ENCODE peak calls at places on chromosomes 7 and 10, in six cellular contexts. M is IMR-90, N is H1, D is neuronal stem cell, R is mesenchymal stem cell, Z is trophoblast cell. J is an unnamed sample.
A peak's percentile ranks its signal among the peaks of the same experiment; 100 is the strongest.

GRCh38 chr10:124629410-124629809 is 114.8 kb downstream of the FAM53B start:
- DNase-seq in M (no peak), N (no peak), D (no peak), R (no peak), Z (no peak), J (no peak)

GRCh38 chr7:69871213-69871885 is 273.1 kb downstream of the AUTS2 start:
- DNase-seq in M (peak; percentile 36), N (no peak), D (no peak), R (peak; percentile 48), Z (peak; percentile 93), J (no peak)

GRCh38 chr7:158413962-158414961 is 173.4 kb downstream of the PTPRN2 start:
- DNase-seq in M (no peak), N (no peak), D (peak; percentile 39), R (no peak), Z (peak; percentile 8), J (peak; percentile 53)

GRCh38 chr10:100883322-100883821 is 29.4 kb upstream of the SLF2 start:
- DNase-seq in M (no peak), N (no peak), D (no peak), R (no peak), Z (no peak), J (no peak)

GRCh38 chr10:35563266-35563891 is 41.8 kb upstream of the GJD4 start:
- DNase-seq in M (peak; percentile 76), N (peak; percentile 27), D (peak; percentile 64), R (peak; percentile 73), Z (peak; percentile 91), J (peak; percentile 78)

GRCh38 chr7:39757604-39758003 is 134.2 kb downstream of the RALA start:
- DNase-seq in M (peak; percentile 28), N (no peak), D (no peak), R (no peak), Z (no peak), J (no peak)

GRCh38 chr10:119655566-119656001 is 4.4 kb downstream of the BAG3 start:
- DNase-seq in M (peak; percentile 88), N (no peak), D (no peak), R (peak; percentile 96), Z (peak; percentile 84), J (no peak)

GRCh38 chr10:122476034-122476695 is 14.8 kb downstream of the HTRA1 start:
- DNase-seq in M (no peak), N (no peak), D (no peak), R (no peak), Z (peak; percentile 36), J (no peak)

GRCh38 chr10:51588984-51589383 is 110.4 kb downstream of the CSTF2T start:
- DNase-seq in M (no peak), N (no peak), D (no peak), R (no peak), Z (no peak), J (peak; percentile 11)

GRCh38 chr10:126549326-126549725 is 121.2 kb downstream of the C10orf90 start:
- DNase-seq in M (no peak), N (no peak), D (no peak), R (no peak), Z (no peak), J (no peak)

DNA sequence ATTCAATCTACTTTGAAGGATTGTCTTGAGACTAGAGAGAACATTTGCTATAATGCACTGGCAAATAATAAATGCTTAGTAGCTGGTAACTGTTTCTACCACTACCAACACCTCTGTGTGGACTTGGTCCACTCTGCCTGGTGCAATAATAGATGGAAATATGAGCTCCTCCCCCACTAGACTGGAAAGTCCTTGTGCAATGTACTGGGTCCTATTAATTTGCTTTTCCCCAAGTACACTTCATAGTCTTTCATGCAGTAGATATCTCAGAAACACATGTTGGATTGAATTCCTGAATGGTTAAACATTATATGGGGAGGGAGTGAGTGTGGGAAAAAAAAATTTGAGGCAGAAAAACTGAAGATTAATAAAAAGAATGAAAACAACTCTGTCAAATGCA is 119.3 kb downstream of the C10orf90 start:
- DNase-seq in M (no peak), N (no peak), D (no peak), R (no peak), Z (no peak), J (no peak)
- H3K36me3 ChIP-seq in M (no peaks in the 10 kb centered on the region), N (no peaks in the 10 kb centered on the region), D (no peaks in the 10 kb centered on the region), R (no peaks in the 10 kb centered on the region), Z (no peaks in the 10 kb centered on the region), J (no peaks in the 10 kb centered on the region)

DNA sequence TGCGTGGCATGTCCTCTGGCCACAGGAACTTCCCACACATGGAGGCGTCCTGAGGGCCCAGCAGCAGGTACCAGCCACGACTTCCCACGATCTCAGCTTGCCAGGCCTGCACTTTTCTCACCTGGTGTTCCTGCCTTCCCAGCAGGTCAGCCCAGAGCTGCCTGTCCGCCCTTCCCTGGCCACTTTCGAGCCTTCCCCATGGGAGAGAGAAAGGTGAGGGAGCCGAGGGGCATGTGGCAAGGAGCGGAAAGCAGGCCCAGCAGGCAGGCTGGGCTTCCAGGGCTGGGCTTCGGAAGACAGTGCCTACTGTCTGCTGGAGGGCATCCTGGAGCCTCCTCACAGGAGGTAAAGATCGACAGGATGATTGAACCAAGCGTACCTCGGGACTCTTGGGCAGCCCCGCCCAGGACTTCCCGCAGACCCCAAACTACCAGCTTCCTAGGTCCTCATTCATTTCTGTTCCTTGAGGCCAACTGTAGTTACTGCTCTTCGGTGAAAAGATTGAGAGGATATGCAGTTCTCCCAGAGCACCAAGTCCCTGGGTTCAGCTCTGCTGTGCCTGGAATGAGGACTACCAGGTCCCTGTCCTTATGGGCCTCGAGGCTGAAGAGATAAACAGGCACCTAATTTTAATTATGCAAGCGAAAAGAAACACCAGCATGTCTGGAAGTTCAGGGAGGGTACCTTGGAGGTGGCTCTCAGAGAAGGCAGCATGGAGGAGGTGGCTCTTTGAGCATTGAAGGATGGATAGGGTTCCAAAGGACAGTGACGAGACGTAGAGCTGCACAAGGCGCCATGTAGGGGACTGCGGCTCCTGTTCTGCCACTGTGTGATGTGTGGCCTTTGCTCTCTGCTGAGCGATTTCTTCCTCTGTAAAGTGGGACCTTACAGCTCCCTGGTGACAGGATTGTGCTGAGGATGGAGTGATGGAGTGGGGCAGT is 87.8 kb downstream of the ZMIZ1 start:
- DNase-seq in M (no peak), N (no peak), D (no peak), R (no peak), Z (peak; percentile 46), J (peak; percentile 54)
- H2AK5ac ChIP-seq in M (peak overlapping the region; percentile 97), N (peak overlapping the region; percentile 89), D (peak overlapping the region; percentile 44), R (peak overlapping the region; percentile 46), Z (peak overlapping the region; percentile 60), J (peak overlapping the region; percentile 74)

DNA sequence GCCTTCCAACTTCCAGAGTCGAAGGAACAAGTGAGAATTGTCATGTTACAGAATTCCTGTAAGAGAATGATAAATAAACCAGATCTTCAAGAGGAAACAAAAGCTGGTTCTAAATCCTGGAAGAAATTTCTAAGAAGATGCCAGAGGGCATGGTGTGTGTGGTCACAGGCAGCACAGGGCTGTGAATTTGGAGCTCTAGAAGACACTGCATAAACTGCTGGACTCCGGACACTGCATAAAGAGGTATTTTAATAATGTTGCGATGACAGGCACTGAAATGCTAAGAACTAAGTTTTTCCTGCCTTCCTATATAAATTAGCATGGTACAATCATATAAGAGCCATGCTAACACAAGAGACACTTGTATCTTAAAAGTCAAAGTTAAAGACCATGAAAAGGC is 86.0 kb downstream of the LARP4B start:
- DNase-seq in M (no peak), N (no peak), D (no peak), R (peak; percentile 15), Z (no peak), J (no peak)
- H3K36me3 ChIP-seq in M (peaks cover 40% of the 10 kb centered on the region), N (peaks cover 5% of the 10 kb centered on the region), D (peaks cover 10% of the 10 kb centered on the region), R (peaks cover 71% of the 10 kb centered on the region), Z (peaks cover 16% of the 10 kb centered on the region), J (peaks cover 3% of the 10 kb centered on the region)

GRCh38 chr10:73967544-73967943 is 30.4 kb upstream of the VCL start:
- DNase-seq in M (no peak), N (no peak), D (no peak), R (peak; percentile 45), Z (no peak), J (peak; percentile 62)
- H2AK5ac ChIP-seq in M (peak overlapping the region; percentile 93), N (peak overlapping the region; percentile 98), D (no peak overlapping the region), R (peak overlapping the region; percentile 98), Z (no peak overlapping the region), J (no peak overlapping the region)

DNA sequence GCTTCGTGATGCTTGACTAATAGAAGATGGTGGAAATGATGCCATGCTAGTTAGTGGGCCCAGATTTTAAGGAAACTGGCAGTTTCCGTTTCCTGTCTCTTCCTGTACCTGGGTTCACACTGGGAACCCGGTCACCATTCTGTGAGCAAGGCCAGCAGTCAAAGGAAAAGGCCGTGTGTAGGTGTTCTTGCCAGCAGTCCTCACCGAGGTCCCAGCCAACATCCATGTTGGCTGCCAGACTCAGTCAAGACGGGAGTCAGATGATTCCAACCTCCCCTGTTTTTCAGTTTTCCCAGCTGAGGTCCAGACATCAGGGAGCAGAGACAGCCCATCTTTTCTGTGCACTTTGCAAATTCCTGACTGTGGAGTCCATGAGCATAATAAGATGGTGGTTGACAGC is 15.2 kb upstream of the PILRB start:
- DNase-seq in M (no peak), N (no peak), D (no peak), R (no peak), Z (peak; percentile 0), J (no peak)
- H3K36me3 ChIP-seq in M (peaks cover 27% of the 10 kb centered on the region), N (peaks cover 8% of the 10 kb centered on the region), D (peaks cover 17% of the 10 kb centered on the region), R (peaks cover 45% of the 10 kb centered on the region), Z (peaks cover 34% of the 10 kb centered on the region), J (peaks cover 16% of the 10 kb centered on the region)

GRCh38 chr7:24435002-24435401 is 138.2 kb upstream of the PALS2 start:
- DNase-seq in M (no peak), N (peak; percentile 82), D (peak; percentile 14), R (no peak), Z (no peak), J (peak; percentile 68)

GRCh38 chr7:24440851-24441250 is 132.4 kb upstream of the PALS2 start:
- DNase-seq in M (no peak), N (no peak), D (no peak), R (no peak), Z (no peak), J (no peak)

GRCh38 chr7:24432677-24433076 is 140.6 kb upstream of the PALS2 start:
- DNase-seq in M (no peak), N (no peak), D (no peak), R (no peak), Z (no peak), J (no peak)

GRCh38 chr7:24438232-24438631 is 135.0 kb upstream of the PALS2 start:
- DNase-seq in M (no peak), N (no peak), D (no peak), R (no peak), Z (no peak), J (no peak)

GRCh38 chr7:24436131-24436920 is 136.9 kb upstream of the PALS2 start:
- DNase-seq in M (no peak), N (peak; percentile 17), D (no peak), R (no peak), Z (no peak), J (no peak)
- H2AK5ac ChIP-seq in M (no peak overlapping the region), N (peak overlapping the region; percentile 76), D (no peak overlapping the region), R (no peak overlapping the region), Z (no peak overlapping the region), J (no peak overlapping the region)

J was measured in mesendoderm.